ENCODE peak calls at places on chromosomes 1 and 21, in seven cellular contexts. U is esophagus muscularis mucosa, R is OCI-LY7, C is left ventricle myocardium inferior, P is body of pancreas, J is K562, I is heart left ventricle. L is an unnamed sample.

GRCh38 chr1:37448691-37449417 is 25.5 kb upstream of the ZC3H12A start:
- DNase-seq in U (no peak), R (no peak), C (no peak), P (no peak), J (no peak), I (no peak), L (no peak)

GRCh38 chr1:100866041-100866900 is 28.4 kb downstream of the EXTL2 start:
- DNase-seq in U (no peak), R (peak; percentile 42), C (no peak), P (no peak), J (peak; percentile 41), I (no peak), L (no peak)

GRCh38 chr1:29845910-29846309 is 609.6 kb downstream of the PTPRU start:
- DNase-seq in U (no peak), R (no peak), C (no peak), P (no peak), J (no peak), I (no peak), L (no peak)

GRCh38 chr1:182286761-182287160 is 104.8 kb downstream of the GLUL start:
- DNase-seq in U (no peak), R (no peak), C (no peak), P (no peak), J (no peak), I (no peak), L (no peak)

GRCh38 chr1:67674260-67675011 is 10.6 kb upstream of the GADD45A start:
- DNase-seq in U (no peak), R (peak; percentile 77), C (peak; percentile 17), P (no peak), J (no peak), I (peak; percentile 38), L (no peak)

GRCh38 chr1:62796151-62796680 is 12.3 kb downstream of the ATG4C start:
- DNase-seq in U (no peak), R (no peak), C (no peak), P (no peak), J (no peak), I (no peak), L (no peak)

GRCh38 chr1:41380979-41381690 is 19.9 kb downstream of the FOXO6 start:
- DNase-seq in U (no peak), R (no peak), C (peak; percentile 61), P (peak; percentile 77), J (peak; percentile 52), I (peak; percentile 58), L (no peak)

GRCh38 chr1:206511362-206512064 is 4.2 kb downstream of the RASSF5 start:
- DNase-seq in U (no peak), R (no peak), C (no peak), P (no peak), J (no peak), I (no peak), L (no peak)

GRCh38 chr1:41856361-41857285 is 62.1 kb downstream of the HIVEP3 start:
- DNase-seq in U (no peak), R (no peak), C (no peak), P (no peak), J (no peak), I (no peak), L (no peak)

GRCh38 chr1:12052008-12052573 is 11.0 kb upstream of the TNFRSF8 start:
- DNase-seq in U (no peak), R (no peak), C (peak; percentile 45), P (peak; percentile 36), J (peak; percentile 81), I (peak; percentile 66), L (no peak)

GRCh38 chr1:2049517-2050481 is at the start of gene PRKCZ:
- DNase-seq in U (no peak), R (peak; percentile 94), C (peak; percentile 84), P (peak; percentile 96), J (peak; percentile 77), I (peak; percentile 83), L (peak; percentile 98)

GRCh38 chr1:121516279-121516967 is 331.6 kb downstream of the SRGAP2C start:
- DNase-seq in U (no peak), R (peak; percentile 84), C (peak; percentile 20), P (no peak), J (no peak), I (no peak), L (no peak)

GRCh38 chr1:71850515-71850914 is 431.8 kb downstream of the NEGR1 start:
- DNase-seq in U (no peak), R (no peak), C (no peak), P (no peak), J (no peak), I (no peak), L (no peak)

GRCh38 chr1:82390627-82391026 is 589.9 kb downstream of the ADGRL2 start:
- DNase-seq in U (no peak), R (no peak), C (no peak), P (no peak), J (no peak), I (no peak), L (no peak)

GRCh38 chr1:94258873-94259331 is 21.5 kb upstream of the ARHGAP29 start:
- DNase-seq in U (no peak), R (no peak), C (no peak), P (peak; percentile 35), J (no peak), I (peak; percentile 22), L (no peak)

GRCh38 chr1:226609836-226610455 is 61.4 kb downstream of the STUM start:
- DNase-seq in U (no peak), R (no peak), C (peak; percentile 38), P (no peak), J (no peak), I (no peak), L (no peak)

GRCh38 chr1:156262461-156263287 is 14.8 kb upstream of the PAQR6 start:
- DNase-seq in U (no peak), R (no peak), C (no peak), P (no peak), J (no peak), I (no peak), L (no peak)

GRCh38 chr1:1088801-1089680 is 14.9 kb upstream of the RNF223 start:
- DNase-seq in U (no peak), R (no peak), C (peak; percentile 12), P (no peak), J (no peak), I (no peak), L (no peak)

GRCh38 chr21:42068256-42068545 is 2.9 kb upstream of the UMODL1 start:
- DNase-seq in U (no peak), R (no peak), C (no peak), P (no peak), J (no peak), I (no peak), L (no peak)

GRCh38 chr1:54331843-54332688 is 74.1 kb downstream of the SSBP3 start:
- DNase-seq in U (no peak), R (no peak), C (no peak), P (peak; percentile 62), J (no peak), I (no peak), L (no peak)

GRCh38 chr1:97247196-97247595 is 525.6 kb downstream of the PTBP2 start:
- DNase-seq in U (no peak), R (no peak), C (no peak), P (no peak), J (no peak), I (no peak), L (no peak)

GRCh38 chr1:97238816-97239215 is 517.2 kb downstream of the PTBP2 start:
- DNase-seq in U (no peak), R (no peak), C (no peak), P (no peak), J (no peak), I (no peak), L (no peak)

GRCh38 chr1:97245682-97246081 is 524.1 kb downstream of the PTBP2 start:
- DNase-seq in U (no peak), R (no peak), C (no peak), P (no peak), J (no peak), I (no peak), L (no peak)

DNA sequence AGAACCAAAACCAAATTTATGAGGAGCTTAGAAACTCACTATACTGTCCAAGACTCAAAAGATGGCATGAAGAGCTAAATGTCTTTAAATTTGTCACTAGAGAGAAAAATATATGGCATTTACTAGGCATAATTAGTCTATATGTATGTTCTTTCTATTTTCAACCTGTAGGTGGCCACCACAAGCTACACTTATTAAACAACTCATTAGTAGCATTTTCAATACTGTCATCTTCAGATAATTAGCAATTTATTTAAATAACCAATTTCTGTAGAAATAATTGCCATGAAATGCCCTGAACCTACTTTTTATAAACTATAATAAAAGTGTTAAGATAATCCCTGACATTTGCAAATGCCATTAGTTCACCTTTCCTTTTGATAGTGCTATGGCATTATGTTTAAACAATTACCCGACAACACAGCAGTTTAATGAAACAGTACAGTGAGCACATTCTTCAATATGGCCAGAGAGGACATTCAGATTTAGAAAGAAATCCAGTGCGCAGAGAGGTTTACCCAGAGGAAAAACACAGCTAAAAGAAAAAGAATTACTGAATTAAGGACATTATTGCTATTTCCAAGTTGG is 522.5 kb downstream of the PTBP2 start:
- DNase-seq in U (no peak), R (peak; percentile 21), C (no peak), P (no peak), J (no peak), I (no peak), L (no peak)
- TF ChIP-seq CTCF in U (peak; percentile 36), R (peak; percentile 77), C (peak; percentile 64), P (peak; percentile 25), J (no peak), I (peak; percentile 44), L (peak; percentile 63)

DNA sequence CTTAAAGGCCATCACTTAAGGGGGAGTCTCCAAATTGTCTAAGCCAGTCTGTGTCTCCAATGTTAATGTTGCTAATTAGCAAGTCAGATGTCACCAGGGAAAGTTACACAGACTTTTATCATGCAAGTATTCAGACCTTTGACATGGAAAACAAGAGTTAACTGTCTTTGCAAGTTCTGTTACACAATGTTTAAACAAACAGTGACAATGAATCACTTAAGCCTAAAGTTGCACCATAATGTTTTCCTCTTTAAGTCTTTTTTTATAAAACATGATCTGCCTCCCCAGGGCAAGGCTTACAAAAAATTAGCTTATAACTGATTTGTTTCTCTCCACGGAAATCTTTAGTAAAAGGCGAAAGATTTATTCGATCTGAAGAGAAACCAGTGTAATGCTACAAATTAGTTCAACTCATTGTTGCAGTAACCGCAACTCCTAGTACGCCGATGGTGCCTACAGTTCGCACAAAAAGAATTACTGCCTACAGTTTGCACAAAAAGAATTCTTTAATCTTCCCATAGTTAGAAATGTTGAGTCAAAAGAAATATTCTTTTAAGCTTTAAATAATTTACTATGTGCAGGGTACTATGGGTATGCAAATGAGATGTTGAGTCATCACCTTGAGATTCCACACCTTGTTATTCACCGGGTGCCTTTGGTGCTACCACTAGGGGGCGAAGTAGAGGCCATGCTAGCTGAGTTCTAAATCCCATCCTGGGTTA is 45.3 kb downstream of the HHAT start:
- DNase-seq in U (peak; percentile 82), R (peak; percentile 61), C (no peak), P (peak; percentile 59), J (peak; percentile 88), I (no peak), L (peak; percentile 15)
- TF ChIP-seq CTCF in U (peak; percentile 54), R (peak; percentile 90), C (peak; percentile 53), P (peak; percentile 61), J (peak; percentile 83), I (peak; percentile 51), L (peak; percentile 75)

GRCh38 chr1:237799762-237800474 is 90.8 kb downstream of the ZP4 start:
- DNase-seq in U (no peak), R (peak; percentile 80), C (peak; percentile 32), P (peak; percentile 82), J (peak; percentile 85), I (peak; percentile 40), L (peak; percentile 30)
- TF ChIP-seq CTCF in U (no peak), R (peak; percentile 78), C (peak; percentile 36), P (no peak), J (peak; percentile 26), I (no peak), L (peak; percentile 52)

GRCh38 chr1:245322673-245323072 is 167.9 kb downstream of the KIF26B start:
- DNase-seq in U (no peak), R (no peak), C (no peak), P (no peak), J (no peak), I (no peak), L (no peak)
- TF ChIP-seq CTCF in U (no peak), R (no peak), C (no peak), P (no peak), J (peak; percentile 45), I (no peak), L (no peak)